ENCODE peak calls at places on chromosomes 5 and 9, in nine cellular contexts. One of them, this sample, is unnamed.

GRCh38 chr5:13939647-13940046 is 4.8 kb downstream of the DNAH5 start:
- DNase-seq in H4: no peak
- DNase-seq in uterus: no peak
- DNase-seq in NCI-H1417: peak
- DNase-seq in NCI-H748 treated with DMSO at 0.1 percent for 48 hours: peak
- DNase-seq in aorta: no peak
- DNase-seq in CD8-positive, alpha-beta memory T cell: no peak
- DNase-seq in NCI-H345: peak
- DNase-seq in glutamatergic neuron: no peak
- DNase-seq in this sample: no peak

GRCh38 chr5:16812911-16813310 is 123.2 kb downstream of the MYO10 start:
- DNase-seq in H4: peak
- DNase-seq in glutamatergic neuron: no peak
- DNase-seq in NCI-H1417: no peak
- DNase-seq in CD8-positive, alpha-beta memory T cell: no peak
- DNase-seq in uterus: no peak
- DNase-seq in NCI-H748 treated with DMSO at 0.1 percent for 48 hours: no peak
- DNase-seq in NCI-H345: peak
- DNase-seq in aorta: no peak
- DNase-seq in this sample: peak

GRCh38 chr9:18544456-18544855 is 70.5 kb downstream of the ADAMTSL1 start:
- DNase-seq in uterus: no peak
- DNase-seq in H4: no peak
- DNase-seq in NCI-H748 treated with DMSO at 0.1 percent for 48 hours: no peak
- DNase-seq in CD8-positive, alpha-beta memory T cell: no peak
- DNase-seq in NCI-H345: no peak
- DNase-seq in aorta: no peak
- DNase-seq in glutamatergic neuron: no peak
- DNase-seq in NCI-H1417: no peak
- DNase-seq in this sample: no peak

GRCh38 chr9:87944096-87944495 is 26.3 kb downstream of the SPATA31C1 start:
- DNase-seq in glutamatergic neuron: no peak
- DNase-seq in NCI-H1417: no peak
- DNase-seq in NCI-H345: no peak
- DNase-seq in CD8-positive, alpha-beta memory T cell: no peak
- DNase-seq in H4: no peak
- DNase-seq in aorta: no peak
- DNase-seq in uterus: no peak
- DNase-seq in NCI-H748 treated with DMSO at 0.1 percent for 48 hours: no peak
- DNase-seq in this sample: no peak

GRCh38 chr9:114883709-114884108 is 46.7 kb downstream of the TNFSF8 start:
- DNase-seq in NCI-H345: no peak
- DNase-seq in CD8-positive, alpha-beta memory T cell: no peak
- DNase-seq in glutamatergic neuron: no peak
- DNase-seq in NCI-H748 treated with DMSO at 0.1 percent for 48 hours: no peak
- DNase-seq in H4: no peak
- DNase-seq in NCI-H1417: no peak
- DNase-seq in uterus: no peak
- DNase-seq in aorta: no peak
- DNase-seq in this sample: no peak

GRCh38 chr9:125430611-125431305 is 169.1 kb downstream of the GAPVD1 start:
- DNase-seq in uterus: no peak
- DNase-seq in NCI-H748 treated with DMSO at 0.1 percent for 48 hours: no peak
- DNase-seq in H4: no peak
- DNase-seq in aorta: peak
- DNase-seq in NCI-H345: no peak
- DNase-seq in NCI-H1417: no peak
- DNase-seq in CD8-positive, alpha-beta memory T cell: no peak
- DNase-seq in glutamatergic neuron: no peak
- DNase-seq in this sample: no peak

GRCh38 chr9:33187519-33188218 is 20.5 kb upstream of the B4GALT1 start:
- DNase-seq in NCI-H1417: no peak
- DNase-seq in NCI-H345: no peak
- DNase-seq in uterus: peak
- DNase-seq in glutamatergic neuron: no peak
- DNase-seq in aorta: no peak
- DNase-seq in NCI-H748 treated with DMSO at 0.1 percent for 48 hours: no peak
- DNase-seq in H4: no peak
- DNase-seq in CD8-positive, alpha-beta memory T cell: no peak
- DNase-seq in this sample: no peak

GRCh38 chr9:111783857-111784256 is 10.9 kb downstream of the SHOC1 start:
- DNase-seq in H4: no peak
- DNase-seq in NCI-H345: no peak
- DNase-seq in aorta: no peak
- DNase-seq in NCI-H748 treated with DMSO at 0.1 percent for 48 hours: no peak
- DNase-seq in CD8-positive, alpha-beta memory T cell: no peak
- DNase-seq in glutamatergic neuron: no peak
- DNase-seq in NCI-H1417: no peak
- DNase-seq in uterus: no peak
- DNase-seq in this sample: peak

GRCh38 chr5:158882660-158883059 is 217.1 kb downstream of the EBF1 start:
- DNase-seq in uterus: no peak
- DNase-seq in NCI-H1417: no peak
- DNase-seq in aorta: no peak
- DNase-seq in glutamatergic neuron: no peak
- DNase-seq in NCI-H345: no peak
- DNase-seq in H4: no peak
- DNase-seq in NCI-H748 treated with DMSO at 0.1 percent for 48 hours: no peak
- DNase-seq in CD8-positive, alpha-beta memory T cell: no peak
- DNase-seq in this sample: no peak

GRCh38 chr5:151155149-151155776 is 2.3 kb downstream of the ANXA6 start:
- DNase-seq in NCI-H345: no peak
- DNase-seq in H4: no peak
- DNase-seq in NCI-H1417: no peak
- DNase-seq in CD8-positive, alpha-beta memory T cell: peak
- DNase-seq in uterus: no peak
- DNase-seq in NCI-H748 treated with DMSO at 0.1 percent for 48 hours: no peak
- DNase-seq in glutamatergic neuron: no peak
- DNase-seq in aorta: no peak
- DNase-seq in this sample: peak

GRCh38 chr9:88809371-88809770 is 181.9 kb upstream of the S1PR3 start:
- DNase-seq in NCI-H748 treated with DMSO at 0.1 percent for 48 hours: no peak
- DNase-seq in CD8-positive, alpha-beta memory T cell: no peak
- DNase-seq in H4: peak
- DNase-seq in uterus: peak
- DNase-seq in aorta: no peak
- DNase-seq in NCI-H1417: no peak
- DNase-seq in glutamatergic neuron: no peak
- DNase-seq in NCI-H345: no peak
- DNase-seq in this sample: no peak

GRCh38 chr5:169423580-169424278 is 122.8 kb upstream of the SLIT3 start:
- DNase-seq in glutamatergic neuron: no peak
- DNase-seq in CD8-positive, alpha-beta memory T cell: no peak
- DNase-seq in uterus: no peak
- DNase-seq in aorta: no peak
- DNase-seq in NCI-H345: no peak
- DNase-seq in H4: no peak
- DNase-seq in NCI-H748 treated with DMSO at 0.1 percent for 48 hours: no peak
- DNase-seq in NCI-H1417: no peak
- DNase-seq in this sample: no peak

GRCh38 chr5:15285901-15286583 is 213.9 kb upstream of the FBXL7 start:
- DNase-seq in NCI-H345: no peak
- DNase-seq in glutamatergic neuron: no peak
- DNase-seq in NCI-H1417: no peak
- DNase-seq in uterus: no peak
- DNase-seq in aorta: no peak
- DNase-seq in NCI-H748 treated with DMSO at 0.1 percent for 48 hours: no peak
- DNase-seq in CD8-positive, alpha-beta memory T cell: no peak
- DNase-seq in H4: peak
- DNase-seq in this sample: no peak

GRCh38 chr5:127910307-127910956 is 173.1 kb upstream of the SLC12A2 start:
- DNase-seq in NCI-H1417: no peak
- DNase-seq in NCI-H345: no peak
- DNase-seq in H4: no peak
- DNase-seq in NCI-H748 treated with DMSO at 0.1 percent for 48 hours: peak
- DNase-seq in CD8-positive, alpha-beta memory T cell: no peak
- DNase-seq in aorta: no peak
- DNase-seq in glutamatergic neuron: no peak
- DNase-seq in uterus: no peak
- DNase-seq in this sample: no peak

GRCh38 chr5:34898258-34898895 is 16.9 kb downstream of the RAD1 start:
- DNase-seq in NCI-H748 treated with DMSO at 0.1 percent for 48 hours: peak
- DNase-seq in NCI-H345: peak
- DNase-seq in H4: peak
- DNase-seq in uterus: peak
- DNase-seq in aorta: peak
- DNase-seq in NCI-H1417: peak
- DNase-seq in CD8-positive, alpha-beta memory T cell: peak
- DNase-seq in glutamatergic neuron: peak
- DNase-seq in this sample: peak

GRCh38 chr9:13719410-13719809 is 439.9 kb upstream of the MPDZ start:
- DNase-seq in uterus: no peak
- DNase-seq in glutamatergic neuron: no peak
- DNase-seq in aorta: no peak
- DNase-seq in CD8-positive, alpha-beta memory T cell: no peak
- DNase-seq in H4: peak
- DNase-seq in NCI-H345: no peak
- DNase-seq in NCI-H748 treated with DMSO at 0.1 percent for 48 hours: no peak
- DNase-seq in NCI-H1417: no peak
- DNase-seq in this sample: peak

GRCh38 chr9:98085955-98086354 is 29.4 kb downstream of the NANS start:
- DNase-seq in H4: no peak
- DNase-seq in uterus: no peak
- DNase-seq in NCI-H748 treated with DMSO at 0.1 percent for 48 hours: no peak
- DNase-seq in aorta: no peak
- DNase-seq in glutamatergic neuron: no peak
- DNase-seq in NCI-H1417: peak
- DNase-seq in NCI-H345: peak
- DNase-seq in CD8-positive, alpha-beta memory T cell: no peak
- DNase-seq in this sample: no peak

GRCh38 chr9:133126697-133127339 is 5.8 kb upstream of the RALGDS start:
- DNase-seq in glutamatergic neuron: no peak
- DNase-seq in CD8-positive, alpha-beta memory T cell: no peak
- DNase-seq in NCI-H345: no peak
- DNase-seq in NCI-H1417: no peak
- DNase-seq in NCI-H748 treated with DMSO at 0.1 percent for 48 hours: no peak
- DNase-seq in H4: no peak
- DNase-seq in aorta: no peak
- DNase-seq in uterus: no peak
- DNase-seq in this sample: no peak

GRCh38 chr5:81779125-81779934 is 28.4 kb upstream of the SSBP2 start:
- DNase-seq in uterus: peak
- DNase-seq in glutamatergic neuron: no peak
- DNase-seq in NCI-H748 treated with DMSO at 0.1 percent for 48 hours: no peak
- DNase-seq in NCI-H345: no peak
- DNase-seq in H4: peak
- DNase-seq in aorta: peak
- DNase-seq in NCI-H1417: no peak
- DNase-seq in CD8-positive, alpha-beta memory T cell: peak
- DNase-seq in this sample: peak

GRCh38 chr5:150112211-150113046 is 26.1 kb upstream of the CSF1R start:
- DNase-seq in CD8-positive, alpha-beta memory T cell: no peak
- DNase-seq in glutamatergic neuron: no peak
- DNase-seq in aorta: peak
- DNase-seq in uterus: no peak
- DNase-seq in NCI-H748 treated with DMSO at 0.1 percent for 48 hours: no peak
- DNase-seq in H4: peak
- DNase-seq in NCI-H345: no peak
- DNase-seq in NCI-H1417: no peak
- DNase-seq in this sample: no peak

GRCh38 chr5:170067152-170067551 is 38.5 kb upstream of the FOXI1 start:
- DNase-seq in CD8-positive, alpha-beta memory T cell: no peak
- DNase-seq in NCI-H748 treated with DMSO at 0.1 percent for 48 hours: no peak
- DNase-seq in glutamatergic neuron: no peak
- DNase-seq in NCI-H1417: no peak
- DNase-seq in aorta: no peak
- DNase-seq in NCI-H345: no peak
- DNase-seq in uterus: no peak
- DNase-seq in H4: no peak
- DNase-seq in this sample: no peak

This sample was measured in SW480.